ENCODE peak calls at places on chromosomes 12 and 14, in nine cellular contexts. A is A549, H is HTR-8/SVneo, Y is NCI-H510A treated with DMSO at 0.1 percent for 48 hours, Q is mesothelial cell of epicardium, K is B cell, W is astrocyte of the spinal cord, I is sigmoid colon, U is ELF-1. R is an unnamed sample.

GRCh38 chr12:68176252-68176651 is 16.7 kb upstream of the IFNG start:
- DNase-seq in I (no peak), Q (no peak), W (no peak), H (no peak), A (no peak), Y (peak; percentile 67), U (no peak), K (no peak), R (no peak)

GRCh38 chr12:45377815-45378214 is 161.9 kb downstream of the ANO6 start:
- DNase-seq in I (no peak), W (no peak), A (no peak), Q (no peak), U (no peak), Y (no peak), H (no peak), K (no peak), R (no peak)

GRCh38 chr12:105234197-105234596 is 1.8 kb downstream of the APPL2 start:
- DNase-seq in U (no peak), Y (no peak), H (no peak), I (no peak), K (no peak), A (no peak), W (no peak), Q (no peak), R (no peak)

GRCh38 chr12:32896438-32897275 is at the start of gene PKP2:
- DNase-seq in I (no peak), H (peak; percentile 52), U (peak; percentile 93), Q (peak; percentile 79), K (peak; percentile 75), A (peak; percentile 49), W (peak; percentile 17), Y (peak; percentile 72), R (peak; percentile 89)

GRCh38 chr12:72540811-72541210 is 268.6 kb downstream of the TRHDE start:
- DNase-seq in W (peak; percentile 50), U (no peak), A (no peak), I (no peak), H (no peak), Q (no peak), Y (no peak), K (no peak), R (no peak)

GRCh38 chr12:13941258-13942249 is 39.8 kb downstream of the GRIN2B start:
- DNase-seq in I (no peak), K (no peak), Q (no peak), U (peak; percentile 74), Y (no peak), A (peak; percentile 96), W (peak; percentile 22), H (peak; percentile 5), R (peak; percentile 91)

GRCh38 chr12:69719336-69720316 is 19.0 kb upstream of the RAB3IP start:
- DNase-seq in H (no peak), Y (peak; percentile 57), U (no peak), Q (no peak), A (no peak), W (no peak), K (no peak), I (no peak), R (no peak)

GRCh38 chr14:104139460-104140212 is 1.2 kb downstream of the KIF26A start:
- DNase-seq in A (no peak), Q (no peak), K (no peak), H (no peak), W (no peak), I (peak; percentile 61), U (no peak), Y (no peak), R (no peak)

GRCh38 chr12:70645494-70646317 is 8.5 kb upstream of the PTPRB start:
- DNase-seq in A (peak; percentile 84), K (no peak), H (peak; percentile 54), Q (no peak), W (peak; percentile 89), I (no peak), Y (no peak), U (peak; percentile 23), R (peak; percentile 41)

GRCh38 chr12:49093746-49094103 is 876 bp downstream of the DHH start:
- DNase-seq in U (no peak), K (peak; percentile 50), W (no peak), A (no peak), H (no peak), I (no peak), Y (no peak), Q (no peak), R (peak; percentile 38)

GRCh38 chr12:27245039-27245438 is 953 bp downstream of the STK38L start:
- DNase-seq in U (peak; percentile 16), K (peak; percentile 10), A (no peak), Q (no peak), H (no peak), W (peak; percentile 47), Y (no peak), I (no peak), R (peak; percentile 15)

GRCh38 chr12:117363953-117364486 is 2.6 kb upstream of the NOS1 start:
- DNase-seq in W (no peak), H (no peak), I (no peak), A (peak; percentile 49), Y (no peak), K (no peak), Q (no peak), U (no peak), R (peak; percentile 65)

R was measured in GM23338.